ENCODE peak calls at places on chromosomes 11 and 22, in five cellular contexts. D, X, K, R and Z are unnamed samples.

GRCh38 chr11:70948855-70949551 is 303.4 kb downstream of the SHANK2 start:
- DNase-seq in D (no peak), X (no peak), K (no peak), R (no peak), Z (no peak)

GRCh38 chr11:21546715-21547114 is 646.2 kb upstream of the ANO5 start:
- DNase-seq in D (no peak), X (no peak), K (no peak), R (no peak), Z (no peak)

GRCh38 chr11:15327786-15328231 is 213.1 kb downstream of the INSC start:
- DNase-seq in D (no peak), X (peak; percentile 39), K (no peak), R (peak; percentile 21), Z (no peak)

GRCh38 chr11:11312738-11313137 is 40.3 kb downstream of the CSNK2A3 start:
- DNase-seq in D (no peak), X (no peak), K (no peak), R (no peak), Z (no peak)

GRCh38 chr11:44752727-44753126 is 26.0 kb downstream of the TSPAN18 start:
- DNase-seq in D (no peak), X (no peak), K (no peak), R (no peak), Z (no peak)

GRCh38 chr22:33380789-33381530 is 322.8 kb upstream of the SYN3 start:
- DNase-seq in D (peak; percentile 67), X (no peak), K (no peak), R (no peak), Z (no peak)

GRCh38 chr11:69888671-69889076 is 69.5 kb upstream of the FGF3 start:
- DNase-seq in D (peak; percentile 45), X (peak; percentile 23), K (peak; percentile 74), R (peak; percentile 78), Z (peak; percentile 90)

GRCh38 chr22:30150212-30150611 is 69.9 kb downstream of the HORMAD2 start:
- DNase-seq in D (no peak), X (no peak), K (no peak), R (no peak), Z (no peak)

GRCh38 chr22:26304730-26305129 is 124.3 kb upstream of the ASPHD2 start:
- DNase-seq in D (no peak), X (no peak), K (no peak), R (no peak), Z (no peak)

GRCh38 chr11:8777907-8778767 is 95.5 kb downstream of the RPL27A start:
- DNase-seq in D (peak; percentile 61), X (no peak), K (no peak), R (no peak), Z (no peak)

GRCh38 chr11:129620705-129621104 is 194.9 kb upstream of the TMEM45B start:
- DNase-seq in D (no peak), X (no peak), K (no peak), R (peak; percentile 57), Z (no peak)

GRCh38 chr22:43330178-43331063 is 12.8 kb downstream of the SCUBE1 start:
- DNase-seq in D (no peak), X (no peak), K (no peak), R (no peak), Z (no peak)

GRCh38 chr22:41687901-41688364 is 734 bp downstream of the SNU13 start:
- DNase-seq in D (no peak), X (no peak), K (peak; percentile 58), R (no peak), Z (no peak)

GRCh38 chr22:31579835-31580242 is 82.2 kb downstream of the PISD start:
- DNase-seq in D (no peak), X (no peak), K (no peak), R (no peak), Z (no peak)

GRCh38 chr11:36123353-36124220 is 165.6 kb downstream of the COMMD9 start:
- DNase-seq in D (no peak), X (no peak), K (no peak), R (no peak), Z (no peak)

GRCh38 chr22:19106886-19107729 is 15.1 kb downstream of the DGCR2 start:
- DNase-seq in D (no peak), X (no peak), K (no peak), R (no peak), Z (no peak)

GRCh38 chr11:19557720-19558140 is 154.9 kb upstream of the NAV2 start:
- DNase-seq in D (peak; percentile 76), X (peak; percentile 56), K (peak; percentile 74), R (peak; percentile 56), Z (peak; percentile 90)

GRCh38 chr11:27209562-27210005 is 153.4 kb downstream of the CCDC34 start:
- DNase-seq in D (peak; percentile 86), X (no peak), K (no peak), R (peak; percentile 87), Z (no peak)

GRCh38 chr11:69870772-69871171 is 51.6 kb upstream of the FGF3 start:
- DNase-seq in D (no peak), X (no peak), K (no peak), R (no peak), Z (no peak)

GRCh38 chr11:11985016-11985715 is 23.3 kb downstream of the DKK3 start:
- DNase-seq in D (peak; percentile 86), X (no peak), K (no peak), R (no peak), Z (no peak)

GRCh38 chr11:2426826-2427521 is 17.3 kb downstream of the TRPM5 start:
- DNase-seq in D (no peak), X (no peak), K (no peak), R (no peak), Z (no peak)

GRCh38 chr11:72742522-72743320 is 9.5 kb downstream of the ARAP1 start:
- DNase-seq in D (no peak), X (no peak), K (no peak), R (no peak), Z (no peak)

GRCh38 chr11:492416-493226 is 14.4 kb downstream of the RNH1 start:
- DNase-seq in D (no peak), X (no peak), K (no peak), R (no peak), Z (no peak)

GRCh38 chr22:24405631-24406321 is 21.6 kb upstream of the ADORA2A start:
- DNase-seq in D (no peak), X (no peak), K (no peak), R (no peak), Z (no peak)

GRCh38 chr11:132035736-132036135 is 665.3 kb downstream of the NTM start:
- DNase-seq in D (no peak), X (no peak), K (no peak), R (no peak), Z (no peak)

GRCh38 chr11:9633674-9634073 is 30.2 kb upstream of the SWAP70 start:
- DNase-seq in D (no peak), X (no peak), K (no peak), R (no peak), Z (no peak)

GRCh38 chr11:76724162-76724768 is 53.7 kb upstream of the LRRC32 start:
- DNase-seq in D (no peak), X (no peak), K (no peak), R (no peak), Z (no peak)

GRCh38 chr11:132278801-132279574 is 908.6 kb downstream of the NTM start:
- DNase-seq in D (peak; percentile 45), X (no peak), K (no peak), R (no peak), Z (no peak)

GRCh38 chr11:7904910-7905309 is 26.2 kb downstream of the OR10A6 start:
- DNase-seq in D (peak; percentile 67), X (no peak), K (no peak), R (no peak), Z (no peak)

GRCh38 chr11:113496026-113496651 is 20.9 kb upstream of the DRD2 start:
- DNase-seq in D (no peak), X (no peak), K (no peak), R (no peak), Z (no peak)

GRCh38 chr11:65329944-65330403 is 3.7 kb upstream of the DPF2 start:
- DNase-seq in D (peak; percentile 84), X (peak; percentile 87), K (peak; percentile 79), R (peak; percentile 61), Z (peak; percentile 92)

GRCh38 chr11:77379253-77379652 is 77.8 kb upstream of the GDPD4 start:
- DNase-seq in D (peak; percentile 36), X (no peak), K (no peak), R (no peak), Z (no peak)

GRCh38 chr22:41800348-41801146 is at the start of gene CCDC134:
- DNase-seq in D (peak; percentile 72), X (peak; percentile 81), K (peak; percentile 93), R (peak; percentile 84), Z (peak; percentile 95)

GRCh38 chr11:83151274-83151977 is 5.5 kb upstream of the PCF11 start:
- DNase-seq in D (no peak), X (no peak), K (no peak), R (peak; percentile 22), Z (no peak)